ENCODE peak calls at places on chromosomes 11 and 22, in ten cellular contexts. One of them, this sample, is unnamed.

GRCh38 chr22:38172489-38173155 is 9.0 kb downstream of the PLA2G6 start:
- DNase-seq in activated CD4-positive, alpha-beta T cell treated with anti-CD3 and anti-CD28 coated beads, Interleukin-2, amount 50 U/mL, for 48 hours: no peak
- DNase-seq in stimulated activated CD4-positive, alpha-beta T cell treated with anti-CD3 and anti-CD28 coated beads, TNF-alpha, amount 100 ng/mL, for 1 hour: no peak
- DNase-seq in substantia nigra: peak
- DNase-seq in right lobe of liver: peak
- DNase-seq in tibial artery: peak
- DNase-seq in esophagus muscularis mucosa: no peak
- DNase-seq in neural progenitor cell: no peak
- DNase-seq in endothelial cell: peak
- DNase-seq in naive thymus-derived CD4-positive, alpha-beta T cell: no peak
- DNase-seq in this sample: no peak

GRCh38 chr11:77206264-77207018 is 78.4 kb downstream of the MYO7A start:
- DNase-seq in activated CD4-positive, alpha-beta T cell treated with anti-CD3 and anti-CD28 coated beads, Interleukin-2, amount 50 U/mL, for 48 hours: no peak
- DNase-seq in stimulated activated CD4-positive, alpha-beta T cell treated with anti-CD3 and anti-CD28 coated beads, TNF-alpha, amount 100 ng/mL, for 1 hour: no peak
- DNase-seq in substantia nigra: no peak
- DNase-seq in right lobe of liver: no peak
- DNase-seq in tibial artery: no peak
- DNase-seq in esophagus muscularis mucosa: no peak
- DNase-seq in neural progenitor cell: no peak
- DNase-seq in endothelial cell: peak
- DNase-seq in naive thymus-derived CD4-positive, alpha-beta T cell: no peak
- DNase-seq in this sample: no peak

GRCh38 chr22:20149257-20150250 is 1.3 kb downstream of the CCDC188 start:
- DNase-seq in activated CD4-positive, alpha-beta T cell treated with anti-CD3 and anti-CD28 coated beads, Interleukin-2, amount 50 U/mL, for 48 hours: no peak
- DNase-seq in stimulated activated CD4-positive, alpha-beta T cell treated with anti-CD3 and anti-CD28 coated beads, TNF-alpha, amount 100 ng/mL, for 1 hour: no peak
- DNase-seq in substantia nigra: no peak
- DNase-seq in right lobe of liver: no peak
- DNase-seq in tibial artery: no peak
- DNase-seq in esophagus muscularis mucosa: no peak
- DNase-seq in neural progenitor cell: no peak
- DNase-seq in endothelial cell: no peak
- DNase-seq in naive thymus-derived CD4-positive, alpha-beta T cell: no peak
- DNase-seq in this sample: no peak

GRCh38 chr11:75398906-75399305 is 412 bp upstream of the RPS3 start:
- DNase-seq in activated CD4-positive, alpha-beta T cell treated with anti-CD3 and anti-CD28 coated beads, Interleukin-2, amount 50 U/mL, for 48 hours: no peak
- DNase-seq in stimulated activated CD4-positive, alpha-beta T cell treated with anti-CD3 and anti-CD28 coated beads, TNF-alpha, amount 100 ng/mL, for 1 hour: no peak
- DNase-seq in substantia nigra: no peak
- DNase-seq in right lobe of liver: no peak
- DNase-seq in tibial artery: no peak
- DNase-seq in esophagus muscularis mucosa: no peak
- DNase-seq in neural progenitor cell: no peak
- DNase-seq in endothelial cell: no peak
- DNase-seq in naive thymus-derived CD4-positive, alpha-beta T cell: no peak
- DNase-seq in this sample: no peak

GRCh38 chr11:24588075-24588474 is 91.2 kb downstream of the LUZP2 start:
- DNase-seq in activated CD4-positive, alpha-beta T cell treated with anti-CD3 and anti-CD28 coated beads, Interleukin-2, amount 50 U/mL, for 48 hours: no peak
- DNase-seq in stimulated activated CD4-positive, alpha-beta T cell treated with anti-CD3 and anti-CD28 coated beads, TNF-alpha, amount 100 ng/mL, for 1 hour: no peak
- DNase-seq in substantia nigra: no peak
- DNase-seq in right lobe of liver: no peak
- DNase-seq in tibial artery: no peak
- DNase-seq in esophagus muscularis mucosa: no peak
- DNase-seq in neural progenitor cell: no peak
- DNase-seq in endothelial cell: no peak
- DNase-seq in naive thymus-derived CD4-positive, alpha-beta T cell: no peak
- DNase-seq in this sample: no peak

GRCh38 chr11:74689666-74690065 is 41.6 kb downstream of the CHRDL2 start:
- DNase-seq in activated CD4-positive, alpha-beta T cell treated with anti-CD3 and anti-CD28 coated beads, Interleukin-2, amount 50 U/mL, for 48 hours: no peak
- DNase-seq in stimulated activated CD4-positive, alpha-beta T cell treated with anti-CD3 and anti-CD28 coated beads, TNF-alpha, amount 100 ng/mL, for 1 hour: no peak
- DNase-seq in substantia nigra: no peak
- DNase-seq in right lobe of liver: no peak
- DNase-seq in tibial artery: no peak
- DNase-seq in esophagus muscularis mucosa: no peak
- DNase-seq in neural progenitor cell: no peak
- DNase-seq in endothelial cell: no peak
- DNase-seq in naive thymus-derived CD4-positive, alpha-beta T cell: no peak
- DNase-seq in this sample: no peak

GRCh38 chr22:49291169-49291568 is 536.5 kb downstream of the BRD1 start:
- DNase-seq in activated CD4-positive, alpha-beta T cell treated with anti-CD3 and anti-CD28 coated beads, Interleukin-2, amount 50 U/mL, for 48 hours: no peak
- DNase-seq in stimulated activated CD4-positive, alpha-beta T cell treated with anti-CD3 and anti-CD28 coated beads, TNF-alpha, amount 100 ng/mL, for 1 hour: no peak
- DNase-seq in substantia nigra: no peak
- DNase-seq in right lobe of liver: no peak
- DNase-seq in tibial artery: peak
- DNase-seq in esophagus muscularis mucosa: no peak
- DNase-seq in neural progenitor cell: no peak
- DNase-seq in endothelial cell: no peak
- DNase-seq in naive thymus-derived CD4-positive, alpha-beta T cell: no peak
- DNase-seq in this sample: no peak

GRCh38 chr22:28930357-28931007 is 47.1 kb downstream of the ZNRF3 start:
- DNase-seq in activated CD4-positive, alpha-beta T cell treated with anti-CD3 and anti-CD28 coated beads, Interleukin-2, amount 50 U/mL, for 48 hours: no peak
- DNase-seq in stimulated activated CD4-positive, alpha-beta T cell treated with anti-CD3 and anti-CD28 coated beads, TNF-alpha, amount 100 ng/mL, for 1 hour: no peak
- DNase-seq in substantia nigra: no peak
- DNase-seq in right lobe of liver: no peak
- DNase-seq in tibial artery: no peak
- DNase-seq in esophagus muscularis mucosa: no peak
- DNase-seq in neural progenitor cell: peak
- DNase-seq in endothelial cell: no peak
- DNase-seq in naive thymus-derived CD4-positive, alpha-beta T cell: no peak
- DNase-seq in this sample: peak

GRCh38 chr22:19598054-19598855 is 74.0 kb upstream of the CLDN5 start:
- DNase-seq in activated CD4-positive, alpha-beta T cell treated with anti-CD3 and anti-CD28 coated beads, Interleukin-2, amount 50 U/mL, for 48 hours: no peak
- DNase-seq in stimulated activated CD4-positive, alpha-beta T cell treated with anti-CD3 and anti-CD28 coated beads, TNF-alpha, amount 100 ng/mL, for 1 hour: no peak
- DNase-seq in substantia nigra: no peak
- DNase-seq in right lobe of liver: peak
- DNase-seq in tibial artery: no peak
- DNase-seq in esophagus muscularis mucosa: no peak
- DNase-seq in neural progenitor cell: no peak
- DNase-seq in endothelial cell: no peak
- DNase-seq in naive thymus-derived CD4-positive, alpha-beta T cell: peak
- DNase-seq in this sample: peak

GRCh38 chr11:32188785-32189184 is 97.9 kb downstream of the RCN1 start:
- DNase-seq in activated CD4-positive, alpha-beta T cell treated with anti-CD3 and anti-CD28 coated beads, Interleukin-2, amount 50 U/mL, for 48 hours: no peak
- DNase-seq in stimulated activated CD4-positive, alpha-beta T cell treated with anti-CD3 and anti-CD28 coated beads, TNF-alpha, amount 100 ng/mL, for 1 hour: no peak
- DNase-seq in substantia nigra: no peak
- DNase-seq in right lobe of liver: no peak
- DNase-seq in tibial artery: no peak
- DNase-seq in esophagus muscularis mucosa: no peak
- DNase-seq in neural progenitor cell: no peak
- DNase-seq in endothelial cell: no peak
- DNase-seq in naive thymus-derived CD4-positive, alpha-beta T cell: no peak
- DNase-seq in this sample: peak

GRCh38 chr11:102575016-102575415 is 44.5 kb upstream of the MMP7 start:
- DNase-seq in activated CD4-positive, alpha-beta T cell treated with anti-CD3 and anti-CD28 coated beads, Interleukin-2, amount 50 U/mL, for 48 hours: no peak
- DNase-seq in stimulated activated CD4-positive, alpha-beta T cell treated with anti-CD3 and anti-CD28 coated beads, TNF-alpha, amount 100 ng/mL, for 1 hour: no peak
- DNase-seq in substantia nigra: no peak
- DNase-seq in right lobe of liver: no peak
- DNase-seq in tibial artery: no peak
- DNase-seq in esophagus muscularis mucosa: no peak
- DNase-seq in neural progenitor cell: no peak
- DNase-seq in endothelial cell: no peak
- DNase-seq in naive thymus-derived CD4-positive, alpha-beta T cell: no peak
- DNase-seq in this sample: no peak

GRCh38 chr11:74929431-74930363 is 19.2 kb downstream of the XRRA1 start:
- DNase-seq in activated CD4-positive, alpha-beta T cell treated with anti-CD3 and anti-CD28 coated beads, Interleukin-2, amount 50 U/mL, for 48 hours: peak
- DNase-seq in stimulated activated CD4-positive, alpha-beta T cell treated with anti-CD3 and anti-CD28 coated beads, TNF-alpha, amount 100 ng/mL, for 1 hour: peak
- DNase-seq in substantia nigra: peak
- DNase-seq in right lobe of liver: peak
- DNase-seq in tibial artery: peak
- DNase-seq in esophagus muscularis mucosa: no peak
- DNase-seq in neural progenitor cell: peak
- DNase-seq in endothelial cell: peak
- DNase-seq in naive thymus-derived CD4-positive, alpha-beta T cell: peak
- DNase-seq in this sample: peak

GRCh38 chr11:36672815-36673450 is 74.9 kb upstream of the RAG2 start:
- DNase-seq in activated CD4-positive, alpha-beta T cell treated with anti-CD3 and anti-CD28 coated beads, Interleukin-2, amount 50 U/mL, for 48 hours: no peak
- DNase-seq in stimulated activated CD4-positive, alpha-beta T cell treated with anti-CD3 and anti-CD28 coated beads, TNF-alpha, amount 100 ng/mL, for 1 hour: no peak
- DNase-seq in substantia nigra: no peak
- DNase-seq in right lobe of liver: no peak
- DNase-seq in tibial artery: no peak
- DNase-seq in esophagus muscularis mucosa: no peak
- DNase-seq in neural progenitor cell: peak
- DNase-seq in endothelial cell: peak
- DNase-seq in naive thymus-derived CD4-positive, alpha-beta T cell: peak
- DNase-seq in this sample: peak

GRCh38 chr11:65113361-65113756 is 1.7 kb downstream of the TM7SF2 start:
- DNase-seq in activated CD4-positive, alpha-beta T cell treated with anti-CD3 and anti-CD28 coated beads, Interleukin-2, amount 50 U/mL, for 48 hours: no peak
- DNase-seq in stimulated activated CD4-positive, alpha-beta T cell treated with anti-CD3 and anti-CD28 coated beads, TNF-alpha, amount 100 ng/mL, for 1 hour: no peak
- DNase-seq in substantia nigra: no peak
- DNase-seq in right lobe of liver: no peak
- DNase-seq in tibial artery: no peak
- DNase-seq in esophagus muscularis mucosa: no peak
- DNase-seq in neural progenitor cell: no peak
- DNase-seq in endothelial cell: no peak
- DNase-seq in naive thymus-derived CD4-positive, alpha-beta T cell: no peak
- DNase-seq in this sample: peak

GRCh38 chr11:46290021-46290420 is 12.6 kb downstream of the CREB3L1 start:
- DNase-seq in activated CD4-positive, alpha-beta T cell treated with anti-CD3 and anti-CD28 coated beads, Interleukin-2, amount 50 U/mL, for 48 hours: no peak
- DNase-seq in stimulated activated CD4-positive, alpha-beta T cell treated with anti-CD3 and anti-CD28 coated beads, TNF-alpha, amount 100 ng/mL, for 1 hour: no peak
- DNase-seq in substantia nigra: no peak
- DNase-seq in right lobe of liver: no peak
- DNase-seq in tibial artery: no peak
- DNase-seq in esophagus muscularis mucosa: no peak
- DNase-seq in neural progenitor cell: no peak
- DNase-seq in endothelial cell: no peak
- DNase-seq in naive thymus-derived CD4-positive, alpha-beta T cell: no peak
- DNase-seq in this sample: no peak

GRCh38 chr11:70887428-70887827 is 364.9 kb downstream of the SHANK2 start:
- DNase-seq in activated CD4-positive, alpha-beta T cell treated with anti-CD3 and anti-CD28 coated beads, Interleukin-2, amount 50 U/mL, for 48 hours: no peak
- DNase-seq in stimulated activated CD4-positive, alpha-beta T cell treated with anti-CD3 and anti-CD28 coated beads, TNF-alpha, amount 100 ng/mL, for 1 hour: no peak
- DNase-seq in substantia nigra: no peak
- DNase-seq in right lobe of liver: no peak
- DNase-seq in tibial artery: no peak
- DNase-seq in esophagus muscularis mucosa: no peak
- DNase-seq in neural progenitor cell: peak
- DNase-seq in endothelial cell: no peak
- DNase-seq in naive thymus-derived CD4-positive, alpha-beta T cell: no peak
- DNase-seq in this sample: no peak

GRCh38 chr22:50227588-50228215 is 17.1 kb downstream of the TUBGCP6 start:
- DNase-seq in activated CD4-positive, alpha-beta T cell treated with anti-CD3 and anti-CD28 coated beads, Interleukin-2, amount 50 U/mL, for 48 hours: no peak
- DNase-seq in stimulated activated CD4-positive, alpha-beta T cell treated with anti-CD3 and anti-CD28 coated beads, TNF-alpha, amount 100 ng/mL, for 1 hour: no peak
- DNase-seq in substantia nigra: no peak
- DNase-seq in right lobe of liver: no peak
- DNase-seq in tibial artery: no peak
- DNase-seq in esophagus muscularis mucosa: no peak
- DNase-seq in neural progenitor cell: no peak
- DNase-seq in endothelial cell: no peak
- DNase-seq in naive thymus-derived CD4-positive, alpha-beta T cell: no peak
- DNase-seq in this sample: no peak

This sample was measured in Karpas-422.